ENCODE peak calls at places on chromosomes 12 and 14, in seven cellular contexts. W is epithelial cell of proximal tubule, J is pons, H is kidney tubule cell, M is hippocampal formation, S is fibroblast of the aortic adventitia, P is cardiac fibroblast. Z is an unnamed sample.

GRCh38 chr12:47442310-47442709 is 263.5 kb downstream of the RPAP3 start:
- DNase-seq in W (no peak), J (no peak), H (no peak), M (no peak), S (no peak), P (no peak), Z (no peak)

GRCh38 chr12:11865835-11866234 is 204.9 kb upstream of the BCL2L14 start:
- DNase-seq in W (no peak), J (no peak), H (no peak), M (no peak), S (no peak), P (no peak), Z (no peak)

GRCh38 chr12:30979371-30980259 is 53.1 kb downstream of the TSPAN11 start:
- DNase-seq in W (no peak), J (no peak), H (no peak), M (no peak), S (peak), P (peak), Z (no peak)

GRCh38 chr14:99267871-99268775 is 3.9 kb downstream of the BCL11B start:
- DNase-seq in W (no peak), J (no peak), H (no peak), M (no peak), S (no peak), P (no peak), Z (no peak)

GRCh38 chr14:75522224-75522764 is at the start of gene BATF:
- DNase-seq in W (no peak), J (peak), H (no peak), M (no peak), S (no peak), P (no peak), Z (no peak)

GRCh38 chr12:10395390-10395998 is 5.7 kb upstream of the KLRK1 start:
- DNase-seq in W (peak), J (peak), H (peak), M (no peak), S (peak), P (peak), Z (no peak)

GRCh38 chr14:74083161-74083560 is 1.1 kb downstream of the ALDH6A1 start:
- DNase-seq in W (no peak), J (no peak), H (no peak), M (no peak), S (no peak), P (no peak), Z (no peak)

GRCh38 chr14:60650382-60650961 is 1.2 kb upstream of the SIX1 start:
- DNase-seq in W (no peak), J (no peak), H (no peak), M (no peak), S (peak), P (no peak), Z (no peak)

GRCh38 chr12:97555547-97556200 is 93.1 kb downstream of the RMST start:
- DNase-seq in W (no peak), J (no peak), H (no peak), M (no peak), S (no peak), P (no peak), Z (no peak)

GRCh38 chr14:93947282-93947681 is 20.1 kb downstream of the FAM181A start:
- DNase-seq in W (no peak), J (no peak), H (no peak), M (no peak), S (no peak), P (no peak), Z (no peak)

GRCh38 chr14:22535126-22535525 is 53.9 kb downstream of the DAD1 start:
- DNase-seq in W (no peak), J (no peak), H (no peak), M (peak), S (no peak), P (no peak), Z (no peak)

GRCh38 chr12:73321319-73321718 is 1049.1 kb downstream of the TRHDE start:
- DNase-seq in W (no peak), J (no peak), H (no peak), M (no peak), S (no peak), P (no peak), Z (no peak)

GRCh38 chr14:64688801-64689200 is 15.4 kb upstream of the PLEKHG3 start:
- DNase-seq in W (no peak), J (no peak), H (no peak), M (no peak), S (no peak), P (no peak), Z (no peak)

GRCh38 chr14:84375235-84375634 is 1154.7 kb upstream of the FLRT2 start:
- DNase-seq in W (no peak), J (no peak), H (peak), M (no peak), S (no peak), P (peak), Z (no peak)

GRCh38 chr12:121543786-121544185 is 37.0 kb downstream of the KDM2B start:
- DNase-seq in W (no peak), J (no peak), H (no peak), M (no peak), S (no peak), P (no peak), Z (no peak)

GRCh38 chr14:78403278-78403815 is 233.2 kb downstream of the NRXN3 start:
- DNase-seq in W (peak), J (no peak), H (peak), M (no peak), S (peak), P (peak), Z (no peak)

GRCh38 chr12:111842556-111843396 is 748 bp downstream of the MAPKAPK5 start:
- DNase-seq in W (no peak), J (no peak), H (peak), M (no peak), S (peak), P (peak), Z (peak)